ENCODE peak calls at places on chromosomes 11 and 22, in six cellular contexts. E is tibial nerve, G is mammary epithelial cell, N is endodermal cell, M is cardiac muscle cell, Z is heart right ventricle. D is an unnamed sample.

GRCh38 chr11:130300567-130300966 is 14.2 kb downstream of the ZBTB44 start:
- DNase-seq in E (no peak), G (no peak), N (no peak), M (no peak), Z (no peak), D (no peak)

GRCh38 chr22:36201630-36202312 is at the start of gene APOL4:
- DNase-seq in E (peak), G (no peak), N (peak), M (peak), Z (peak), D (peak)

GRCh38 chr11:11996321-11997174 is 11.9 kb downstream of the DKK3 start:
- DNase-seq in E (no peak), G (peak), N (no peak), M (no peak), Z (no peak), D (no peak)

GRCh38 chr22:17903564-17904295 is 120.6 kb downstream of the MICAL3 start:
- DNase-seq in E (no peak), G (no peak), N (peak), M (no peak), Z (no peak), D (no peak)

GRCh38 chr11:2932850-2933251 is 3.6 kb upstream of the PHLDA2 start:
- DNase-seq in E (no peak), G (peak), N (no peak), M (no peak), Z (no peak), D (peak)

GRCh38 chr11:69240332-69241074 is 53.5 kb upstream of the MYEOV start:
- DNase-seq in E (no peak), G (peak), N (peak), M (peak), Z (no peak), D (peak)

GRCh38 chr11:60428517-60428916 is 855 bp upstream of the MS4A5 start:
- DNase-seq in E (no peak), G (peak), N (no peak), M (no peak), Z (no peak), D (no peak)

GRCh38 chr11:1071571-1072115 is 3.0 kb upstream of the MUC2 start:
- DNase-seq in E (no peak), G (no peak), N (no peak), M (no peak), Z (no peak), D (no peak)

GRCh38 chr11:61851128-61851899 is 23.2 kb downstream of the FADS2 start:
- DNase-seq in E (no peak), G (no peak), N (no peak), M (peak), Z (no peak), D (no peak)

GRCh38 chr11:114132944-114133394 is 73.5 kb downstream of the ZBTB16 start:
- DNase-seq in E (no peak), G (no peak), N (no peak), M (peak), Z (no peak), D (peak)

GRCh38 chr11:37929100-37929649 is 1331.1 kb upstream of the RAG2 start:
- DNase-seq in E (no peak), G (no peak), N (no peak), M (no peak), Z (no peak), D (no peak)

GRCh38 chr22:36016656-36017055 is 12.0 kb downstream of the RBFOX2 start:
- DNase-seq in E (no peak), G (no peak), N (no peak), M (peak), Z (no peak), D (no peak)

GRCh38 chr22:47587861-47588582 is 825.6 kb downstream of the TBC1D22A start:
- DNase-seq in E (no peak), G (no peak), N (peak), M (no peak), Z (no peak), D (no peak)

GRCh38 chr11:102637731-102638130 is 12.6 kb upstream of the MMP20 start:
- DNase-seq in E (no peak), G (no peak), N (no peak), M (peak), Z (no peak), D (no peak)

DNA sequence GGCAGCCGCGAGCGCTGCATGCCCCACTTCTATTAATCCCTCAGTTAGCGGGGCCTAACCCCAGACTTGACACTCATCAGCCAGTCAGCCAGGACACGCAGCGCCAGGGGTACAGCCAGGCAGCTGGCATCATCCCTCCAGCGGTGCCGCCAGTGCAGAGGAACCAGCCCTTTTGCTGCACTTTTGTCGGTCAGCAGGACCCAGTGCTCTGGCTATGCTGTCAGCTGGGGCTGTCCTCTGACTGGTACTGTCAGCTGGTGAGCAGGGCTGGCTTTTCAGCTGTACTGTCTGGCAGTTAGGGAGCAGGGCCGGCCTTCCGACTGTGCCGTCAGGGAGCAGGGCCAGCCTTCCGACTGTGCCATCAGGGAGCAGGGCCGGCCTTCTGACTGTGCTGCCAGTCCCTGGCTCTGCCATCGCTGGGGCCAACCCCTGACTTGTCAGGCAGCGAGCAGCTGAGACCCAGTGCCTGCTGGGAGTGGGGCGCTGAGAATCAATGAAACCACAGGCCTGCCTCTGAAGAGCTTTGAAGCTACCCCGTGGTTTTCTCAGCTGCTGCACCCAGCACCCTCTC is 115.4 kb downstream of the KIAA1671 start:
- DNase-seq in E (no peak), G (no peak), N (no peak), M (no peak), Z (no peak), D (no peak)
- H3K4me3 ChIP-seq in E (no peak), G (no peak), N (no peak), M (no peak), Z (no peak), D (no peak)

GRCh38 chr11:124441081-124441480 is 4.4 kb downstream of the OR8B8 start:
- DNase-seq in E (no peak), G (no peak), N (no peak), M (no peak), Z (no peak), D (no peak)
- TF ChIP-seq CTCF in E (no peak), G (no peak), N (no peak), M (no peak), Z (no peak), D (no peak)

GRCh38 chr11:95563859-95564258 is 225.7 kb downstream of the FAM76B start:
- DNase-seq in E (no peak), G (no peak), N (no peak), M (peak), Z (no peak), D (no peak)

GRCh38 chr11:95563173-95563572 is 226.4 kb downstream of the FAM76B start:
- DNase-seq in E (no peak), G (no peak), N (no peak), M (no peak), Z (no peak), D (no peak)

GRCh38 chr11:95567685-95568084 is 221.9 kb downstream of the FAM76B start:
- DNase-seq in E (no peak), G (no peak), N (no peak), M (peak), Z (no peak), D (no peak)

GRCh38 chr11:95566151-95566670 is 223.4 kb downstream of the FAM76B start:
- DNase-seq in E (no peak), G (no peak), N (no peak), M (peak), Z (no peak), D (peak)

GRCh38 chr11:95565692-95566091 is 223.9 kb downstream of the FAM76B start:
- DNase-seq in E (no peak), G (no peak), N (no peak), M (no peak), Z (no peak), D (no peak)
- H3K4me3 ChIP-seq in E (no peak), G (no peak), N (no peak), M (no peak), Z (no peak), D (no peak)

GRCh38 chr22:34804588-34804987 is 261.4 kb upstream of the ISX start:
- DNase-seq in E (no peak), G (no peak), N (peak), M (no peak), Z (no peak), D (no peak)
- TF ChIP-seq CTCF in E (no peak), G (no peak), N (peak), M (no peak), Z (no peak), D (no peak)

GRCh38 chr22:44047891-44048301 is 23.8 kb downstream of the PARVB start:
- DNase-seq in E (no peak), G (no peak), N (no peak), M (no peak), Z (no peak), D (no peak)
- H3K4me3 ChIP-seq in E (no peak), G (no peak), N (no peak), M (no peak), Z (no peak), D (no peak)

GRCh38 chr11:117925198-117925925 is 3.8 kb downstream of the TMPRSS13 start:
- DNase-seq in E (no peak), G (no peak), N (no peak), M (no peak), Z (no peak), D (no peak)
- TF ChIP-seq CTCF in E (no peak), G (no peak), N (no peak), M (no peak), Z (no peak), D (no peak)

GRCh38 chr11:71240865-71241691 is 11.3 kb downstream of the SHANK2 start:
- DNase-seq in E (peak), G (peak), N (peak), M (peak), Z (no peak), D (peak)
- H3K4me3 ChIP-seq in E (no peak), G (no peak), N (no peak), M (no peak), Z (no peak), D (peak)

D was measured in fibroblast of villous mesenchyme.